ENCODE peak calls at places on chromosomes 16 and 17, in eight cellular contexts. S is mesothelial cell of epicardium, H is prostate gland, Y is skeletal muscle cell, L is amygdala, W is fibroblast of lung, G is smooth muscle cell of the brain vasculature, F is left colon. P is an unnamed sample.

GRCh38 chr16:46972429-46972970 is 974 bp downstream of the DNAJA2 start:
- DNase-seq in L (no peak), S (no peak), G (no peak), Y (no peak), F (no peak), W (peak), H (no peak), P (no peak)

GRCh38 chr16:85457366-85457765 is 155.8 kb upstream of the GSE1 start:
- DNase-seq in S (no peak), H (no peak), F (no peak), L (no peak), W (no peak), Y (no peak), G (no peak), P (no peak)

GRCh38 chr16:46711106-46711769 is 21.8 kb downstream of the ORC6 start:
- DNase-seq in G (no peak), S (no peak), W (no peak), L (no peak), Y (no peak), H (no peak), F (no peak), P (no peak)

GRCh38 chr17:62627904-62628603 is 584 bp downstream of the MRC2 start:
- DNase-seq in W (peak), F (peak), H (peak), S (peak), G (no peak), L (peak), Y (no peak), P (no peak)

GRCh38 chr16:87553174-87553573 is 49.1 kb upstream of the JPH3 start:
- DNase-seq in F (no peak), Y (no peak), L (no peak), G (no peak), W (no peak), S (no peak), H (no peak), P (no peak)

GRCh38 chr17:73650147-73650546 is 5.9 kb upstream of the SDK2 start:
- DNase-seq in H (no peak), S (no peak), L (no peak), W (peak), F (no peak), G (no peak), Y (no peak), P (no peak)

GRCh38 chr17:42880776-42881175 is 19.8 kb upstream of the G6PC1 start:
- DNase-seq in H (no peak), W (no peak), Y (no peak), F (no peak), G (no peak), L (no peak), S (no peak), P (no peak)

GRCh38 chr16:69865701-69866100 is 85.4 kb upstream of the CLEC18A start:
- DNase-seq in H (no peak), S (no peak), G (no peak), F (no peak), L (no peak), Y (no peak), W (peak), P (no peak)

P was measured in breast epithelium.